ENCODE peak calls at places on chromosomes 7 and 10, in five cellular contexts. Z is pancreas, W is stomach, R is mesenchymal stem cell, H is ascending aorta. T is an unnamed sample. For H3K9me3, the result is how much of the 10 kb centered on the place peaks cover.

GRCh38 chr10:24341371-24341770 is 132.4 kb downstream of the KIAA1217 start:
- DNase-seq in R (no peak), H (no peak), W (no peak), Z (no peak), T (no peak)

GRCh38 chr7:45078199-45078681 is 10.5 kb downstream of the NACAD start:
- DNase-seq in W (no peak), H (no peak), R (no peak), Z (no peak), T (no peak)

GRCh38 chr10:35329520-35329919 is 6.8 kb upstream of the CCNY start:
- DNase-seq in R (no peak), Z (no peak), H (no peak), W (no peak), T (no peak)

GRCh38 chr7:73519867-73520672 is 2.0 kb downstream of the BAZ1B start:
- DNase-seq in Z (no peak), H (no peak), W (no peak), R (no peak), T (peak)

GRCh38 chr7:30975257-30975899 is 11.6 kb downstream of the GHRHR start:
- DNase-seq in R (no peak), W (peak), Z (no peak), H (peak), T (no peak)

GRCh38 chr7:82810558-82811259 is 352.0 kb downstream of the PCLO start:
- DNase-seq in H (no peak), Z (no peak), W (no peak), R (peak), T (peak)

GRCh38 chr7:70271617-70272081 is 673.4 kb downstream of the AUTS2 start:
- DNase-seq in W (no peak), Z (no peak), H (no peak), R (no peak), T (peak)

GRCh38 chr10:93086289-93086688 is 12.6 kb downstream of the CYP26A1 start:
- DNase-seq in R (no peak), H (no peak), Z (no peak), W (no peak), T (no peak)

GRCh38 chr7:50962962-50963374 is 180.3 kb upstream of the GRB10 start:
- DNase-seq in R (peak), H (no peak), W (peak), Z (peak), T (peak)

GRCh38 chr10:106360870-106361269 is 803.6 kb downstream of the SORCS1 start:
- DNase-seq in Z (no peak), W (no peak), R (no peak), H (no peak), T (no peak)

GRCh38 chr7:130096243-130096827 is 26.0 kb downstream of the KLHDC10 start:
- DNase-seq in Z (no peak), W (no peak), H (no peak), R (no peak), T (no peak)

GRCh38 chr7:137462074-137462715 is 118.7 kb upstream of the PTN start:
- DNase-seq in W (no peak), Z (no peak), H (no peak), R (no peak), T (no peak)

GRCh38 chr10:11610855-11611247 is 599 bp downstream of the USP6NL start:
- DNase-seq in Z (peak), R (peak), H (no peak), W (no peak), T (no peak)

GRCh38 chr10:111824128-111824527 is 359.4 kb downstream of the GPAM start:
- DNase-seq in H (no peak), Z (no peak), W (no peak), R (no peak), T (no peak)

GRCh38 chr7:80937336-80937735 is 18.5 kb upstream of the SEMA3C start:
- DNase-seq in H (no peak), Z (no peak), W (no peak), R (no peak), T (no peak)

GRCh38 chr10:69362471-69362954 is 54.2 kb downstream of the TACR2 start:
- DNase-seq in W (peak), Z (no peak), H (peak), R (peak), T (no peak)

GRCh38 chr10:57964371-57964770 is 303.3 kb downstream of the IPMK start:
- DNase-seq in Z (no peak), R (no peak), H (no peak), W (no peak), T (no peak)

GRCh38 chr10:63466168-63466935 is 575 bp upstream of the JMJD1C start:
- DNase-seq in Z (peak), H (peak), W (peak), R (peak), T (peak)

GRCh38 chr10:101611506-101611905 is 23.4 kb downstream of the DPCD start:
- DNase-seq in H (no peak), R (peak), W (no peak), Z (no peak), T (no peak)

GRCh38 chr7:20561908-20562307 is 53.6 kb upstream of the ABCB5 start:
- DNase-seq in R (no peak), H (no peak), Z (no peak), W (no peak), T (no peak)

GRCh38 chr10:72011976-72012512 is 47.8 kb downstream of the CHST3 start:
- DNase-seq in R (no peak), H (no peak), W (no peak), Z (no peak), T (no peak)

GRCh38 chr10:79021331-79021907 is 47.3 kb upstream of the ZMIZ1 start:
- DNase-seq in Z (no peak), H (no peak), R (no peak), W (no peak), T (peak)

DNA sequence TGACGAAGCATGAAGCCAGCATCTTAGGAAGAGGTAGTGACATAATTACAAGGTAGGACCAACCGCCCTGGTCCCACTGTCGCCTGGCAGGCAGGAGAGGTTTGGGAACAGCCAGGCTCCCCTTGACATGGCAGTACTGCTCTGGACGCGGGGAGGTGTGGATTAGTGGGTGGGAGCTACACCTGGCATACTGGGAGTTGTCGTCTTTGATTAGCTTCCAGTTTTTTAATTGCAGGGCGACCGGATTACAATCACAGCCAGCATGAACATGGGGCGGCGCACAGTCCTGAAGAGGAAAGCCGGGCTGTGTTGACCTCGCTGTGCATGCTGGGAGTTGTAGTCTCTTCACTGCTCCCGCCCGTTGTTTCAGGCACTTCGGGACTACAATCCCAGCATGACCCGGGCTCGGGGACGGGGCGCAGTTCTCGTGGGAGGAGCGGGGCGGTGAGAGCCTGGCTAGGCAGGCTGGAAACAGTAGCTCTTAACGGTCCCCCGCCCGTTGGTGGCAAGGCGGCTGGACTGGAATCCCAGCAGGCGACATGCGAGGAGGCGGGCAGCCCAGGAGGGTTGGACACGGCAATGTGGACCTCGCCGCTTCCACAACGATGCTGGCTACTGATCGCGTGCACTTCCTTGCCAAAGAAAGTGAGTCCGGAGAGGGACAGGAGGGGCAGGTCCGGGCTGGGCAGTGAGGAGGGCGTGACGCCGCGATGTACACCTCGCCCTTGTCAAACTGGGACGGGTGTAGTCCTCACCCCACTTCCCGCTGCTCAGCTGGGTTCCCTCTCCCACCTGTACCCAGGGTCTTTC is 98.0 kb upstream of the ZNF722 start:
- DNase-seq in R (no peak), H (peak), Z (peak), W (peak), T (peak)
- H3K27ac ChIP-seq in R (no peak), H (no peak), Z (no peak), W (peak), T (no peak)

DNA sequence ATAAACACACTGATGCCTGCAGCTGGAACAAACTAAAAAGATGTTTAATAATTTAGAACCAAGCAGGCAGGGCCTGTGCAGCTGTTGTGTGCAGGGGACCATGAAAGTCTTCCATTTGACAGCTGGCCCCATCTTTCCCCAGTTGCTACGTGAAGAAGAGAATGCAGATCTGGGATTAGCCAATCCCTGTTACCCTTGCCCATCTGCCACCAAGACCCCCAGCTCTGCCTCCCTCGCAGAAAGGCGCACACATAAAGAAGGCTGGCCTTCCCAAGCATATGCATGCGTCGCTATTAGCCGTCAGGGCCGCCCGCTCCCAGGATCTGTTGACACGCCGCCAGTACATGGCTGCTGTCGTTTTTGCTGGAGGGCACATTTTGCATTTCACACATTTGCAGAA is 442.8 kb upstream of the MKI67 start:
- DNase-seq in H (peak), W (no peak), R (no peak), Z (no peak), T (no peak)
- H3K9me3 ChIP-seq in H (under half), W (under half), R (under half), Z (under half), T (under half)

DNA sequence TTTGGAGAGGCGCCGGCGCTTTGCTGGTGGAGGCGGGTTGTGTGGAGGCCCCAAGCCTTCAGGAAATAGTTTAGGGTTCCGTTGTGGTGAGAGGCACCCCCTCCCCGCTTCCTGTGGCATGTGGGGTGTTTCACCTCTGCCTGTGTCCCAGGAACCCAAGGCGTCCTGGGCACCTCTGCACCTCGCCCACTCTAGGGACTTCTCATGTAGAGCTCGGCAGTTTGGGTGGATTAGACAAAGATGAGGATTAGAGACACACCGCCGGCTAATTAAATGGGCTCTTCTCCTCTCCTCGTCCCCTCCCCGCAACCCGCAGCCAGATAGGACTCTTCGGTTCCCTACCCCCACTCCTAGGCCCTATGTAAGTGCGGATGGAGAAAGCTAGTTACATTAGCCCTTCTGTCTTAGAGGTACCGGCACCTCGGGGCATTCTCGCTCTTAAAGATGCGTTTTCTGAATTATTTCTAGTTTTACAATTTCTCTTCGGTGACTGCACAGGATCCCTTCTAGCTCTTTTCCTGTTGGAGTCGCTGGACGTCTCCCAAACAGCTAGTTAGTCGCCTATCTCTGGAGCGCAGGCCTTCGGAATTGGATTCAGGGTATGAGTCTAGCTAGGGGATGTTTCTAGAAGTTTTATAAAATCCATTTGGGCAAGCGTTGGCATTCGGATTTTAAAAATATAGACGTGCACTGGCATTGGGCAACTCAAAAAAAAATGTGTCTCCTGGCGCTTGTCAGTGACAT is 7.8 kb downstream of the PTF1A start:
- DNase-seq in R (no peak), W (no peak), H (no peak), Z (no peak), T (no peak)
- H3K4me3 ChIP-seq in R (no peak), W (no peak), H (no peak), Z (peak), T (no peak)

GRCh38 chr10:36766921-36767320 is 358.5 kb upstream of the ANKRD30A start:
- DNase-seq in Z (no peak), R (no peak), H (no peak), W (no peak), T (no peak)
- H3K27ac ChIP-seq in Z (no peak), R (no peak), H (no peak), W (no peak), T (no peak)

DNA sequence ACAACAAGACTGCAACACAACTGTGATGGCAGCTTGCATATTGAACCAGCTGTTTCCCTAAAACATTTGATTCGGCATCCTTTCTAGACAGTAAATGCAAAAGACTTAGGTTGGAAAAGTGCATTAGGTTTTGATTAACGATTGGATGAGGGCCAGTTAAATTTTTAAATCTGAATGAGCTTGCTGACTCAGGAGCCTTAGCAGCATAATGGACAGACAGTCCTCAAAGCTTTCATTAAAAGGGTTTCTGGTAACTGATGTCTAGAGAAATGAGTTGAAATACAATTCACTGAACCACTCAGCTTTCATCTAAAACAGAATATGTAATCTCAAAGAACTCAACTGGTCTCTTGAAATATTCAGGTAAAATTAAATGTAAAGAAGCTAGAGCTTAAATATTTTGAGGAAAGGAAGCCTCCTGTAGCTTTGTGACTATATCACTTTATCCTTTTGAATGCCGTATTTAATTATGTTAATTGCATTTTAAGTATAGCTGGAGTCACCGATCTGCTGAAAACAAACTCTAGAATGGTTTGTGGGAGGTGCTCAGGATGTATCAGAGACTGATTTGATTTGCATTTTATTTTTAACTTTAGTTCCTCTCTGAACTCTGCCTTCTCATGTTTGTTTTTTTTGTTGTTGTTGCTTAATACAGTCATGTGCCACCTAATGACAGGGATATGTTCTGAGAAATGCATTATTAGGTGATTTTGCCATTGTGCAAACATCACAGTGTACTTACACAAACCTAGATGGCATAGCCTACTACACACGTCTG is 29.3 kb upstream of the ATRNL1 start:
- DNase-seq in H (no peak), Z (no peak), R (no peak), W (no peak), T (no peak)
- H3K9me3 ChIP-seq in H (under half), Z (under half), R (under half), W (under half), T (under half)

GRCh38 chr10:131700032-131700431 is 200.8 kb upstream of the PPP2R2D start:
- DNase-seq in R (no peak), H (no peak), Z (no peak), W (no peak), T (no peak)
- H3K4me3 ChIP-seq in R (no peak), H (no peak), Z (no peak), W (no peak), T (no peak)

DNA sequence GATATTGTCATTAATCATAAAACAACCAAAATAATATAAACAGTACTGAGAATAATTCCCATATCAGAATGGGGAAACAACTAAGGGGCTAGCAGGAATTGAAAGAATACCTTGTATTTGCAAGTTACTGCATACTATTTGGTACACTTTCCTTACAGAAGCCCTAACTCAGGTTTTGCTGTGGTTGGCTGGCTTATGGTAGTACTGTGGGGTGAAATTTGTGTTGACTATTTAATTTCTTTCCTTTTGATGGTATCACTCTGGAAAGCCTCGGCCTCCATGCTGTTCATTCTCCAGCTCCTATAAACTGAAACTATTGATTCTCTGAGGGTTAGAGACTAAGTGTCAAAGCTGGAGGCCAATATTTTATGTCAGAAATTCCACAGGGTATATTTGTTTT is 13.6 kb downstream of the SKIDA1 start:
- DNase-seq in Z (no peak), R (peak), H (no peak), W (no peak), T (no peak)
- H3K27ac ChIP-seq in Z (no peak), R (no peak), H (no peak), W (no peak), T (no peak)

DNA sequence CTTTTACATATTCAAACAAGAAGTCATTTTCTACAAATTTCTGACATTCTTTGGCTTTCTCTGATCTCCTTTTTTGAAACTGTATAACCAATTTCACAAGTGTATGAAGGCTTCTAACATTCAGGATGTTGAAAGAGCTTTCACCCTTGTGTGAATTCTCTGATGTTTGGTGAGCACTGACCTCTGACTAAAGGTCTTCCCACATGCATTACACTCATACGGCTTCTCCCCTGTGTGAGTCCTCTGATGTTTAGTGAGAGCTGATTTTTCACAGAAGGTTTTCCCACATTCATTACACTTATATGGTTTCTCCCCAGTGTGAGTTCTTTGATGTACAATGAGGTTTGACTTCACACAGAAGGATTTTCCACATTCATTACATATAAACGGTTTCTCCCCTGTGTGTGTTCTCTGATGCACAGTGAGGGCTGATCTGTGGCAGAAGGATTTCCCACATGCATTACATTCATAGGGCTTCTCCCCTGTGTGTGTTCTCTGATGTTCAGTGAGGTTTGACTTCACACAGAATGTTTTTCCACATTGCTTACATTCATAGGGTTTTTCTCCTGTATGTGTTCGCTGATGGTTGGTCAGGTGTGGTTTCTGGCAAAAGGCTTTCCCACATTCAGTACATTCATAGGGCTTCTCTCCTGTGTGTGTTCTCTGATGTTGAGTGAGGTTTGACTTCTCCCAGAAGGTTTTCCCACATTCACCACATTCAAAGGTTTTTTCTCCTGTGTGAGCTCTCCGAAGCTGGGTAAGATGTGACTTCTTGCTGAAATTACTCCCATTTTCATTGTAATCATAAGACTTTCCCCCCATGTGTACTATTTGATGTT is 25.7 kb downstream of the ZNF248 start:
- DNase-seq in H (no peak), W (no peak), R (no peak), Z (no peak), T (no peak)
- H3K9me3 ChIP-seq in H (under half), W (under half), R (half or more), Z (under half), T (under half)

GRCh38 chr10:15046626-15047025 is 2.9 kb downstream of the OLAH start:
- DNase-seq in R (peak), W (no peak), H (no peak), Z (no peak), T (no peak)
- H3K4me3 ChIP-seq in R (no peak), W (no peak), H (no peak), Z (no peak), T (no peak)

GRCh38 chr10:70885931-70886903 is 2.1 kb downstream of the PCBD1 start:
- DNase-seq in W (no peak), Z (peak), R (no peak), H (no peak), T (no peak)

GRCh38 chr10:70886921-70887665 is 1.3 kb downstream of the PCBD1 start:
- DNase-seq in Z (no peak), H (no peak), R (no peak), W (no peak), T (no peak)

GRCh38 chr10:70887804-70888800 is at the start of gene PCBD1:
- DNase-seq in H (peak), W (peak), R (peak), Z (peak), T (peak)

GRCh38 chr10:70889291-70889690 is 926 bp upstream of the PCBD1 start:
- DNase-seq in W (no peak), Z (no peak), R (no peak), H (no peak), T (no peak)

DNA sequence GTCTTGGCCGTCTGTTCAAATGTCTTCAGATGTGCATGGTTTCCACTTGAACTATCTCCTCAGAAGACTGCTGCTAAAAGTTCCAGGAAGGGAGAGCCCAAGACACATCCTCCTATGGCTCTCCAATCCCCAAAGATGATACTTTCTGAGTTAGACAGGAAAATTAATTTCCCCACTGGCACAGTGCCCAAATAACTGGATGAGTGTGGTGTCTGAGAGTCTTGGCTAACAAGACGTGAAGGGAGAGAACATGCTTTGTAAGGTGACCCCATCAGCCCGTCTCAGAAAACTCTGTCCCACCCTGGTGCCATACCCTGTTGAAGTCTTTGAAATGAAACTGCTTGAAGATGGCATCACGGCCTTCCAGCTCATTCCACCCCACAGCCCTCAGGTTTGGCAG is 2.9 kb downstream of the PCBD1 start:
- DNase-seq in H (no peak), R (no peak), Z (no peak), W (no peak), T (no peak)
- H3K27ac ChIP-seq in H (no peak), R (no peak), Z (no peak), W (no peak), T (no peak)

T was measured in small intestine.